ENCODE peak calls at places on chromosomes 1 and 21, in five cellular contexts. One of them, this sample, is unnamed.

GRCh38 chr1:75615664-75616435 is 4.9 kb upstream of the SLC44A5 start:
- DNase-seq in A549: no peak
- DNase-seq in HCT116: no peak
- DNase-seq in K562: peak
- DNase-seq in Panc1: no peak
- DNase-seq in this sample: peak

GRCh38 chr1:53616927-53617326 is 122.0 kb downstream of the GLIS1 start:
- DNase-seq in A549: no peak
- DNase-seq in K562: no peak
- DNase-seq in HCT116: no peak
- DNase-seq in Panc1: no peak
- DNase-seq in this sample: peak

GRCh38 chr21:45644041-45644906 is 749 bp downstream of the PCBP3 start:
- DNase-seq in A549: no peak
- DNase-seq in Panc1: no peak
- DNase-seq in K562: peak
- DNase-seq in HCT116: no peak
- DNase-seq in this sample: peak

GRCh38 chr1:37940299-37940947 is 6.4 kb downstream of the INPP5B start:
- DNase-seq in A549: no peak
- DNase-seq in Panc1: no peak
- DNase-seq in HCT116: no peak
- DNase-seq in K562: no peak
- DNase-seq in this sample: no peak

GRCh38 chr21:44938976-44939531 is 775 bp upstream of the SLX9 start:
- DNase-seq in HCT116: no peak
- DNase-seq in K562: no peak
- DNase-seq in A549: no peak
- DNase-seq in Panc1: no peak
- DNase-seq in this sample: no peak

GRCh38 chr1:153447498-153448170 is 12.8 kb downstream of the S100A7 start:
- DNase-seq in Panc1: peak
- DNase-seq in K562: no peak
- DNase-seq in HCT116: no peak
- DNase-seq in A549: peak
- DNase-seq in this sample: no peak

GRCh38 chr1:225343618-225344017 is 84.2 kb downstream of the LBR start:
- DNase-seq in Panc1: no peak
- DNase-seq in HCT116: peak
- DNase-seq in K562: peak
- DNase-seq in A549: peak
- DNase-seq in this sample: no peak

GRCh38 chr1:208194944-208195343 is 49.2 kb downstream of the PLXNA2 start:
- DNase-seq in A549: no peak
- DNase-seq in HCT116: no peak
- DNase-seq in Panc1: no peak
- DNase-seq in K562: no peak
- DNase-seq in this sample: no peak

GRCh38 chr1:78095618-78096416 is 50.1 kb downstream of the GIPC2 start:
- DNase-seq in A549: no peak
- DNase-seq in K562: no peak
- DNase-seq in HCT116: no peak
- DNase-seq in Panc1: no peak
- DNase-seq in this sample: no peak

GRCh38 chr1:163131981-163132380 is 62.8 kb downstream of the RGS4 start:
- DNase-seq in Panc1: no peak
- DNase-seq in K562: no peak
- DNase-seq in HCT116: no peak
- DNase-seq in A549: no peak
- DNase-seq in this sample: peak

GRCh38 chr1:158396646-158397045 is 2.6 kb downstream of the OR10T2 start:
- DNase-seq in Panc1: no peak
- DNase-seq in HCT116: no peak
- DNase-seq in K562: no peak
- DNase-seq in A549: no peak
- DNase-seq in this sample: no peak

GRCh38 chr1:230278871-230279582 is 147.1 kb downstream of the PGBD5 start:
- DNase-seq in K562: no peak
- DNase-seq in HCT116: no peak
- DNase-seq in A549: no peak
- DNase-seq in Panc1: no peak
- DNase-seq in this sample: no peak

GRCh38 chr1:198300451-198300850 is 143.7 kb downstream of the NEK7 start:
- DNase-seq in K562: no peak
- DNase-seq in HCT116: no peak
- DNase-seq in Panc1: no peak
- DNase-seq in A549: no peak
- DNase-seq in this sample: no peak

GRCh38 chr1:12692967-12693782 is 22.7 kb upstream of the AADACL3 start:
- DNase-seq in K562: no peak
- DNase-seq in HCT116: no peak
- DNase-seq in Panc1: no peak
- DNase-seq in A549: no peak
- DNase-seq in this sample: peak

GRCh38 chr1:94270801-94271203 is 33.4 kb upstream of the ARHGAP29 start:
- DNase-seq in Panc1: no peak
- DNase-seq in A549: no peak
- DNase-seq in K562: no peak
- DNase-seq in HCT116: no peak
- DNase-seq in this sample: no peak

GRCh38 chr1:87682565-87682964 is 353.9 kb downstream of the LMO4 start:
- DNase-seq in HCT116: no peak
- DNase-seq in K562: no peak
- DNase-seq in A549: no peak
- DNase-seq in Panc1: no peak
- DNase-seq in this sample: peak

GRCh38 chr1:161357073-161357472 is 10.6 kb downstream of the CFAP126 start:
- DNase-seq in HCT116: no peak
- DNase-seq in K562: no peak
- DNase-seq in A549: peak
- DNase-seq in Panc1: no peak
- DNase-seq in this sample: no peak

GRCh38 chr1:184558691-184559090 is 171.9 kb downstream of the C1orf21 start:
- DNase-seq in A549: no peak
- DNase-seq in HCT116: no peak
- DNase-seq in K562: no peak
- DNase-seq in Panc1: no peak
- DNase-seq in this sample: no peak

GRCh38 chr1:180250499-180250770 is 20.4 kb downstream of the LHX4 start:
- DNase-seq in A549: no peak
- DNase-seq in K562: no peak
- DNase-seq in Panc1: no peak
- DNase-seq in HCT116: no peak
- DNase-seq in this sample: no peak

GRCh38 chr1:15355968-15356621 is 53.6 kb upstream of the EFHD2 start:
- DNase-seq in A549: peak
- DNase-seq in HCT116: peak
- DNase-seq in Panc1: no peak
- DNase-seq in K562: no peak
- DNase-seq in this sample: no peak

GRCh38 chr1:223819730-223820514 is 25.8 kb downstream of the TP53BP2 start:
- DNase-seq in HCT116: no peak
- DNase-seq in K562: no peak
- DNase-seq in A549: peak
- DNase-seq in Panc1: no peak
- DNase-seq in this sample: no peak

GRCh38 chr1:31621498-31621820 is 4.0 kb downstream of the HCRTR1 start:
- DNase-seq in HCT116: no peak
- DNase-seq in K562: no peak
- DNase-seq in Panc1: no peak
- DNase-seq in A549: no peak
- DNase-seq in this sample: no peak
- TF ChIP-seq REST in HCT116: no peak
- TF ChIP-seq REST in K562: no peak
- TF ChIP-seq REST in Panc1: no peak
- TF ChIP-seq REST in A549: no peak
- TF ChIP-seq REST in this sample: no peak

GRCh38 chr1:45250544-45250943 is 44.1 kb upstream of the ZSWIM5 start:
- DNase-seq in HCT116: no peak
- DNase-seq in Panc1: no peak
- DNase-seq in A549: no peak
- DNase-seq in K562: no peak
- DNase-seq in this sample: no peak

GRCh38 chr1:45244660-45245059 is 38.3 kb upstream of the ZSWIM5 start:
- DNase-seq in K562: no peak
- DNase-seq in A549: no peak
- DNase-seq in HCT116: no peak
- DNase-seq in Panc1: no peak
- DNase-seq in this sample: no peak

GRCh38 chr1:45243476-45244343 is 37.3 kb upstream of the ZSWIM5 start:
- DNase-seq in Panc1: no peak
- DNase-seq in K562: no peak
- DNase-seq in HCT116: no peak
- DNase-seq in A549: no peak
- DNase-seq in this sample: no peak

GRCh38 chr1:45246760-45247159 is 40.4 kb upstream of the ZSWIM5 start:
- DNase-seq in K562: no peak
- DNase-seq in Panc1: peak
- DNase-seq in A549: peak
- DNase-seq in HCT116: no peak
- DNase-seq in this sample: no peak
- TF ChIP-seq REST in K562: no peak
- TF ChIP-seq REST in Panc1: no peak
- TF ChIP-seq REST in A549: no peak
- TF ChIP-seq REST in HCT116: no peak
- TF ChIP-seq REST in this sample: no peak

DNA sequence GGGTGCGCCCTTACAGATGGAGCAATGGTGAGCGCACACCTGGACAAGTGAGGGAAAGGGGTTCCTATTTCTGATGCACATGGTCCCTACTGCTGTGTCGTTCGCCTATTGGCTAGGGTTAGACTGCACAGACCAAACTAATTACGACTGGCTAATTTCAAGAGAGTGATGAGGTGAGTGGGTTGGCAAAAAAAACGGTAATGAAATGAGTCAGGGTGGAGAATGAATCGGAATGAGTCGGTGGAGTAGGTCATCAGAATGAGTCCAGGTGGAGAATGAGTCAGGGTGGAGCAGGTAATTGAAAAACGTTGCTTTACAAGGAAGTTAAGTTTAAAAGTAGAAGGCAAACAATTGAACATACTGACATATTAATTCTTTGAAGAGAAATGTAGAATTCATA is 79.8 kb downstream of the WDR4 start:
- DNase-seq in HCT116: no peak
- DNase-seq in A549: no peak
- DNase-seq in K562: no peak
- DNase-seq in Panc1: no peak
- DNase-seq in this sample: no peak
- TF ChIP-seq REST in HCT116: no peak
- TF ChIP-seq REST in A549: no peak
- TF ChIP-seq REST in K562: no peak
- TF ChIP-seq REST in Panc1: no peak
- TF ChIP-seq REST in this sample: no peak

DNA sequence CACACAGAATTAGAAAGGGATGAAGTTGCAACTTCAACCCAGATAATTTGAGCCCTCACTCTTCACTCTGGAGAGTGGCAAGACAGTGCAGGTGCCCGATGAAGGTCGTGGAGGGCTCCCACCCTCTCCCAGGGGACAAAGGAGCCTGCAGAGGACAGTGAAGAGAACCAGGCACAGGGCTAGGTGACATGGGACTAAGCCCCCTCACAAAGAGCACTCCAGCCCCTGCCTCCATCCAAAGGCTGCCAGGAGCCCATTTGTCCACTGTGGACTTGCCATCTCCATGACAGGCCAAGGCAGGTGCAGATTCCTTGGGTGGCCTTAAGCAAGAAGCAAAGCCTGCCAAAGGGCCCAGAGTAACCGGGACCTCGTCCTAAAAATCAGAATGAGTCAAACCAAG is 15.1 kb downstream of the ERRFI1 start:
- DNase-seq in Panc1: no peak
- DNase-seq in A549: no peak
- DNase-seq in K562: no peak
- DNase-seq in HCT116: no peak
- DNase-seq in this sample: no peak
- TF ChIP-seq REST in Panc1: no peak
- TF ChIP-seq REST in A549: no peak
- TF ChIP-seq REST in K562: no peak
- TF ChIP-seq REST in HCT116: no peak
- TF ChIP-seq REST in this sample: no peak

GRCh38 chr1:168469690-168470089 is 74.1 kb downstream of the XCL2 start:
- DNase-seq in A549: no peak
- DNase-seq in Panc1: no peak
- DNase-seq in K562: peak
- DNase-seq in HCT116: peak
- DNase-seq in this sample: no peak
- TF ChIP-seq REST in A549: no peak
- TF ChIP-seq REST in Panc1: no peak
- TF ChIP-seq REST in K562: no peak
- TF ChIP-seq REST in HCT116: no peak
- TF ChIP-seq REST in this sample: no peak